ENCODE peak calls at places on chromosome 1, in four cellular contexts. O is mesenchymal stem cell, P is IMR-90, D is trophoblast cell. H is an unnamed sample.
A peak's percentile ranks its signal among the peaks of the same experiment; 100 is the strongest.

GRCh38 chr1:67429528-67430357 is 459 bp downstream of the SERBP1 start:
- DNase-seq in O (peak; percentile 34), D (peak; percentile 39), P (no peak), H (no peak)

GRCh38 chr1:93681549-93682412 is at the start of gene BCAR3:
- DNase-seq in D (peak; percentile 66), O (peak; percentile 76), P (peak; percentile 73), H (peak; percentile 61)

GRCh38 chr1:208181259-208181816 is 62.8 kb downstream of the PLXNA2 start:
- DNase-seq in O (no peak), D (no peak), P (no peak), H (no peak)

GRCh38 chr1:59083946-59084865 is 212.7 kb upstream of the FGGY start:
- DNase-seq in D (no peak), P (peak; percentile 41), O (no peak), H (no peak)

GRCh38 chr1:61344711-61345110 is 262.4 kb downstream of the NFIA start:
- DNase-seq in O (no peak), P (no peak), D (no peak), H (no peak)

GRCh38 chr1:15185617-15186016 is 32.1 kb downstream of the TMEM51 start:
- DNase-seq in P (no peak), O (no peak), D (no peak), H (no peak)

GRCh38 chr1:10308001-10308400 is 90.9 kb upstream of the PGD start:
- DNase-seq in P (no peak), D (no peak), O (no peak), H (no peak)

GRCh38 chr1:158203693-158204457 is 23.2 kb downstream of the CD1D start:
- DNase-seq in D (peak; percentile 79), P (peak; percentile 76), O (peak; percentile 67), H (peak; percentile 60)

GRCh38 chr1:212179394-212180076 is 105.7 kb upstream of the PPP2R5A start:
- DNase-seq in P (peak; percentile 97), O (peak; percentile 88), D (peak; percentile 91), H (no peak)

GRCh38 chr1:109785446-109786106 is 21.9 kb upstream of the EPS8L3 start:
- DNase-seq in D (no peak), P (no peak), O (no peak), H (no peak)

GRCh38 chr1:200150721-200151120 is 123.2 kb downstream of the NR5A2 start:
- DNase-seq in P (peak; percentile 79), D (peak; percentile 69), O (peak; percentile 81), H (no peak)

GRCh38 chr1:85229574-85230097 is 28.8 kb upstream of the SYDE2 start:
- DNase-seq in P (no peak), D (peak; percentile 79), O (no peak), H (no peak)

GRCh38 chr1:236066054-236066453 is 1.2 kb upstream of the NID1 start:
- DNase-seq in D (no peak), P (no peak), O (peak; percentile 59), H (no peak)

GRCh38 chr1:8572106-8572505 is 245.3 kb downstream of the RERE start:
- DNase-seq in D (peak; percentile 51), P (no peak), O (no peak), H (no peak)

GRCh38 chr1:162196387-162196786 is 126.9 kb downstream of the NOS1AP start:
- DNase-seq in D (no peak), O (peak; percentile 27), P (no peak), H (no peak)
- H3K4ac ChIP-seq in D (no peak overlapping the region), O (no peak overlapping the region), P (no peak overlapping the region), H (no peak overlapping the region)

DNA sequence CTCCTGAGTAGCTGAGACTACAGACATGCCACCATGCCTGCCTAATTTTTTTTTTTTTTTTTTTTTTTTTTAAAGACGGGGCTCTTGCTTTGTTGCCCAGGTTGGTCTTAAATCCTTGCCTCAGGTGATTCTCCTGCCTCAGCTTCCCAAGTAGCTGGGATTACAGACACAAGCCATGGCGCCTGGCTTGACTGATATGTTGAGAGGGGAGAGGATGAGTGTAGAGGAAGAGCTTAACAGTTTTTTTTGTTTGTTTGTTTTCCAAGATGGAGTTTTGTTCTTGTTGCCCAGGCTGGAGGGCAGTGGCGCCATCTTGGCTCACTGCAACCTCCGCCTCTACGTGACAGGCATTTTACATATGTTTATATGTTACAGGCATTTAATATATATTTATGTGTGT is 2.5 kb downstream of the SRP9 start:
- DNase-seq in D (no peak), P (no peak), O (no peak), H (no peak)
- H3K27ac ChIP-seq in D (no peak overlapping the region), P (no peak overlapping the region), O (no peak overlapping the region), H (no peak overlapping the region)

GRCh38 chr1:243924588-243925349 is 74.7 kb upstream of the AKT3 start:
- DNase-seq in P (no peak), O (peak; percentile 72), D (peak; percentile 92), H (no peak)
- H3K23ac ChIP-seq in P (peak overlapping the region; percentile 29), O (no peak overlapping the region), D (no peak overlapping the region), H (no peak overlapping the region)

GRCh38 chr1:22452401-22452963 is 831 bp downstream of the ZBTB40 start:
- DNase-seq in P (peak; percentile 38), D (peak; percentile 50), O (no peak), H (no peak)
- H3K4ac ChIP-seq in P (peak overlapping the region; percentile 81), D (peak overlapping the region; percentile 77), O (peak overlapping the region; percentile 66), H (no peak overlapping the region)

GRCh38 chr1:154466136-154466665 is 35.8 kb upstream of the TDRD10 start:
- DNase-seq in O (no peak), P (no peak), D (no peak), H (no peak)
- H3K27ac ChIP-seq in O (no peak overlapping the region), P (no peak overlapping the region), D (no peak overlapping the region), H (no peak overlapping the region)

GRCh38 chr1:23177031-23177430 is 8.4 kb upstream of the LUZP1 start:
- DNase-seq in P (no peak), D (no peak), O (peak; percentile 36), H (no peak)

GRCh38 chr1:23174383-23175110 is 5.9 kb upstream of the LUZP1 start:
- DNase-seq in P (no peak), O (no peak), D (no peak), H (no peak)

GRCh38 chr1:23178931-23179330 is 10.3 kb upstream of the LUZP1 start:
- DNase-seq in D (peak; percentile 49), P (peak; percentile 38), O (peak; percentile 66), H (no peak)

GRCh38 chr1:23178414-23178813 is 9.8 kb upstream of the LUZP1 start:
- DNase-seq in D (no peak), O (peak; percentile 82), P (no peak), H (no peak)

DNA sequence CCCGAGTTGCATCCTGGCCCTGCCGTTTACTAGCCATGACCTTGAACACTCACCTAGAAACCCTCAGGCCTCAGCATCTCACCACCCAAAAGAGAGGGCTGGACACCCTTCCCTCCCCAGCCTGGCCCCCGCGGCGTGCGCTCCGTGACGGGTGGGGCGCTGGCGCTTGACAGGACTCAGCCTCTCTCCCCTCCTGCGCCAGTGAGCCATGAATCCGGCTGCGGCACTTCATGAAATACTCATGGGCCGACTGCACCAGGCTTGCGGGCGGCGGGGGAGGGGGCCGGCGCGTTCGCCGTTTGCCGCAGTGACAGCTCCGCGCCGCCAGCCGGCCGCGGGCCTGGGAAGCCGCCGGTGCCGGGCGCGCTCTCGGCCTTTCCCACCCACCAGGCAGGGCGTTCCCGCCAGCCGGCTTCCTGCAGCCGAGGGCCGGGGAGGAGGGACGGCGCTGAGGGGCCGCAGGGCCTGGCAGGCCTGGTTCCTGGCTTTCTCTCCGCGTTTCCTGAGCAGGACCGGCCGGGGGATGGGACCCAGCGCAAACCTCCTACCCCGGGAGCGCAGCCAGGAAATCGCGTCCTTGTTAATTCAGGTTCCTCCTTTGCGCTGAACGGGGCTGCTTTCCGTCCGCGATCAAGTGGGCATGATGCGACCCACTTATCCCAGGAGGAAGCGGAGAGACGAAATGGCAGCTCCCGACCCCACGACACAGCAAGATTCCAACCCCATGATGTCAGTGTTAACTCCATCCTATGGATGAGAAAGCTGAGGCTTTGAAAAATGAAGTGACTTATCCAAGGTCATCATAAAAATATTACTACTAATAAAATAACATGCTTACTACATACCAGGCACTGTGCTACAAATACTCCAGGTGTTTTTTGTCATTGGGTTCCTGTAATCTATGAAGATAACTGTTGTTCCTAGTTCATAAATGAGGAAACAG is 9.1 kb upstream of the LUZP1 start:
- DNase-seq in P (peak; percentile 75), D (peak; percentile 72), O (peak; percentile 88), H (peak; percentile 65)
- H3K23ac ChIP-seq in P (peak overlapping the region; percentile 79), D (no peak overlapping the region), O (peak overlapping the region; percentile 94), H (peak overlapping the region; percentile 70)

DNA sequence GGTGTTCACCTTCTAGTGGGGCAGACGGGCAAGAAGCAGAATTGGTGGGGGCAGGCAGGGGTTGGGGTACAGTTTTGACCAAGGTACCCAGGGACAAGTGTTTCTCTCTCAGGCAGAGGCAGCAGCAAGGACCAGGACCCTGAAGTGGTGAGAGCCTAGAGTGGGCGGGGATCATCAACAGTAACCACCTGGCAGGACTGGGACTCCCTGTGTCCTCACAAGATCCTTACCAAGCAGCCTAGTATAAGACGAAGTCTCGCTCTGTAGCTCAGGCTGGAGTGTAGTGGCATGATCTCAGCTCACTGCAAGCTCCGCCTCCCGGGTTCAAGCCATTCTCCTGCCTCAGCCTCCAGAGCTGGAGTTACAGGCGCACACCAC is 3.2 kb upstream of the NADK start:
- DNase-seq in P (no peak), O (no peak), D (no peak), H (no peak)
- H3K4ac ChIP-seq in P (no peak overlapping the region), O (no peak overlapping the region), D (no peak overlapping the region), H (no peak overlapping the region)

GRCh38 chr1:153336650-153337049 is 12.0 kb downstream of the PGLYRP4 start:
- DNase-seq in D (no peak), O (no peak), P (no peak), H (no peak)
- H3K27ac ChIP-seq in D (no peak overlapping the region), O (no peak overlapping the region), P (no peak overlapping the region), H (no peak overlapping the region)

H was measured in neuronal stem cell.